ENCODE peak calls at places on chromosomes 6 and 20, in nine cellular contexts. F is fibroblast of lung; M is AG04450; O is sigmoid colon; R is SK-N-SH; C is A549; N is heart left ventricle; W is ascending aorta; T is CD4-positive, CD25-positive, alpha-beta regulatory T cell. B is an unnamed sample.

GRCh38 chr20:63942250-63943006 is 13.8 kb downstream of the UCKL1 start:
- DNase-seq in O (peak; percentile 65), W (no peak), T (peak; percentile 34), C (no peak), F (peak; percentile 37), N (peak; percentile 41), R (no peak), M (no peak), B (no peak)

GRCh38 chr6:32200711-32201475 is 8.4 kb upstream of the GPSM3 start:
- DNase-seq in C (no peak), O (no peak), N (no peak), T (no peak), R (no peak), F (no peak), W (no peak), M (no peak), B (no peak)

GRCh38 chr6:163739968-163740367 is 325.4 kb downstream of the QKI start:
- DNase-seq in F (no peak), C (no peak), N (no peak), M (no peak), R (no peak), O (no peak), W (no peak), T (no peak), B (no peak)

GRCh38 chr6:41967312-41968287 is 26.0 kb upstream of the CCND3 start:
- DNase-seq in T (no peak), R (no peak), W (no peak), O (peak; percentile 12), M (no peak), C (peak; percentile 44), N (no peak), F (peak; percentile 18), B (no peak)

GRCh38 chr6:130928158-130928917 is 101.1 kb downstream of the SMLR1 start:
- DNase-seq in R (no peak), T (no peak), C (no peak), N (no peak), W (no peak), M (no peak), F (no peak), O (no peak), B (no peak)

GRCh38 chr20:46371656-46372055 is 34.8 kb downstream of the ELMO2 start:
- DNase-seq in T (no peak), O (no peak), M (no peak), R (no peak), W (no peak), N (no peak), C (no peak), F (no peak), B (no peak)

GRCh38 chr6:149273318-149273717 is 44.2 kb upstream of the TAB2 start:
- DNase-seq in M (no peak), W (no peak), R (no peak), F (no peak), T (peak; percentile 49), N (no peak), O (peak; percentile 75), C (no peak), B (no peak)

GRCh38 chr20:20009784-20010253 is 7.3 kb upstream of the NAA20 start:
- DNase-seq in M (no peak), O (no peak), R (no peak), C (no peak), F (no peak), N (no peak), T (no peak), W (no peak), B (no peak)

GRCh38 chr6:106180208-106180607 is 94.1 kb downstream of the PRDM1 start:
- DNase-seq in W (no peak), F (no peak), M (no peak), N (no peak), T (peak; percentile 79), O (no peak), R (no peak), C (no peak), B (no peak)

GRCh38 chr6:16540804-16541752 is 220.2 kb downstream of the ATXN1 start:
- DNase-seq in W (no peak), M (no peak), C (no peak), T (no peak), F (peak; percentile 33), R (no peak), O (peak; percentile 70), N (peak; percentile 25), B (no peak)

GRCh38 chr6:11179088-11179977 is 53.1 kb downstream of the NEDD9 start:
- DNase-seq in N (no peak), W (no peak), C (no peak), R (no peak), T (no peak), F (no peak), O (no peak), M (no peak), B (no peak)

GRCh38 chr20:23267909-23268308 is 82.7 kb upstream of the NXT1 start:
- DNase-seq in T (no peak), F (no peak), R (no peak), C (no peak), N (no peak), O (no peak), W (no peak), M (no peak), B (no peak)
- H3K9me3 ChIP-seq in T (peaks cover 21% of the 10 kb centered on the region), F (no peaks in the 10 kb centered on the region), R (peaks cover 4% of the 10 kb centered on the region), C (peaks cover 6% of the 10 kb centered on the region), N (no peaks in the 10 kb centered on the region), O (no peaks in the 10 kb centered on the region), W (no peaks in the 10 kb centered on the region), M (peaks cover 14% of the 10 kb centered on the region), B (no peaks in the 10 kb centered on the region)

GRCh38 chr6:1296079-1296478 is 15.8 kb upstream of the FOXQ1 start:
- DNase-seq in C (no peak), M (no peak), R (no peak), N (no peak), T (no peak), W (no peak), F (no peak), O (no peak), B (no peak)
- H3K27ac ChIP-seq in C (peak overlapping the region; percentile 82), M (no peak overlapping the region), R (no peak overlapping the region), N (no peak overlapping the region), T (no peak overlapping the region), W (no peak overlapping the region), F (no peak overlapping the region), O (no peak overlapping the region), B (no peak overlapping the region)

GRCh38 chr6:77474286-77474956 is 11.1 kb upstream of the HTR1B start:
- DNase-seq in R (no peak), M (no peak), C (no peak), F (no peak), W (no peak), O (no peak), T (peak; percentile 8), N (no peak), B (no peak)
- H3K4me3 ChIP-seq in R (no peak overlapping the region), M (peak overlapping the region; percentile 25), C (no peak overlapping the region), F (peak overlapping the region; percentile 23), W (no peak overlapping the region), O (no peak overlapping the region), T (no peak overlapping the region), N (no peak overlapping the region), B (no peak overlapping the region)

GRCh38 chr6:62129127-62129526 is 156.9 kb downstream of the KHDRBS2 start:
- DNase-seq in M (no peak), W (no peak), O (no peak), C (no peak), T (no peak), F (no peak), N (no peak), R (no peak), B (no peak)
- H3K9me3 ChIP-seq in M (peaks cover 18% of the 10 kb centered on the region), W (no peaks in the 10 kb centered on the region), O (no peaks in the 10 kb centered on the region), C (no peaks in the 10 kb centered on the region), T (peaks cover 5% of the 10 kb centered on the region), F (no peaks in the 10 kb centered on the region), N (no peaks in the 10 kb centered on the region), R (no peaks in the 10 kb centered on the region), B (no peaks in the 10 kb centered on the region)

DNA sequence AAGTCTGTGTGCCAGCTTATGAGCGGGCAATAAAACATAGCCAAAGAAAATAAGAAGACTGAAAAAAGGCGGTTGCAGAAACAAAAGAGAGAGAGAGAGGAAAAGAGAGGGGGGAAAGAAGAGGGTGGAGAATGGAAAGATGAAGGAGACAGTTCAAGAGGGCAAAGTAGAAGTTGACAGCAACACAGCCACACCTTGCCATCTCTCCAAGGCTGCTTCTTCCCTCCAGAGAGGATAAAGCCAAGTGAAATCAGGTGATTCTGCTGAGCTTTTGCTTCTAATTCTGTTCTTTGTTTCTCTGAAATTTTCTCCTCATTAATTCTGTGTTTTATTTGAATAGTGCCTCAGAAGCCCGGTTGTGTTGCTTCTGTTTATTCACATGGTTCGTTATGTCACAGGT is 48.5 kb downstream of the PTPRK start:
- DNase-seq in F (no peak), R (no peak), C (no peak), M (no peak), O (no peak), N (no peak), T (no peak), W (no peak), B (no peak)
- H3K27ac ChIP-seq in F (no peak overlapping the region), R (no peak overlapping the region), C (no peak overlapping the region), M (no peak overlapping the region), O (no peak overlapping the region), N (no peak overlapping the region), T (no peak overlapping the region), W (no peak overlapping the region), B (no peak overlapping the region)

GRCh38 chr20:17680128-17680835 is 1.8 kb downstream of the RRBP1 start:
- DNase-seq in O (peak; percentile 84), F (peak; percentile 85), C (peak; percentile 78), T (no peak), N (peak; percentile 39), M (no peak), R (no peak), W (no peak), B (no peak)

GRCh38 chr20:17680836-17681740 is 954 bp downstream of the RRBP1 start:
- DNase-seq in M (no peak), F (peak; percentile 76), C (peak; percentile 95), W (no peak), O (peak; percentile 92), R (peak; percentile 95), T (peak; percentile 73), N (peak; percentile 88), B (peak; percentile 84)

GRCh38 chr20:17678295-17678694 is 3.7 kb downstream of the RRBP1 start:
- DNase-seq in C (no peak), M (no peak), F (peak; percentile 15), O (no peak), W (no peak), N (no peak), R (no peak), T (no peak), B (no peak)

GRCh38 chr20:17678886-17679285 is 3.2 kb downstream of the RRBP1 start:
- DNase-seq in M (no peak), C (no peak), W (no peak), N (no peak), T (no peak), O (no peak), F (no peak), R (no peak), B (no peak)

GRCh38 chr20:17679786-17680127 is 2.3 kb downstream of the RRBP1 start:
- DNase-seq in O (no peak), W (no peak), F (peak; percentile 12), C (peak; percentile 38), M (no peak), N (no peak), R (no peak), T (no peak), B (no peak)
- H3K4me3 ChIP-seq in O (peak overlapping the region; percentile 86), W (peak overlapping the region; percentile 93), F (peak overlapping the region; percentile 92), C (peak overlapping the region; percentile 96), M (peak overlapping the region; percentile 79), N (peak overlapping the region; percentile 79), R (no peak overlapping the region), T (no peak overlapping the region), B (no peak overlapping the region)

B was measured in CD8-positive, alpha-beta T cell.